ENCODE peak calls at places on chromosomes 6 and 20, in four cellular contexts. D, F, L and E are unnamed samples.

GRCh38 chr6:710601-711571 is 17.9 kb upstream of the EXOC2 start:
- DNase-seq in D (peak; percentile 50), F (peak; percentile 24), L (peak; percentile 75), E (peak; percentile 3)

GRCh38 chr6:147297663-147298313 is 93.6 kb downstream of the STXBP5 start:
- DNase-seq in D (no peak), F (no peak), L (no peak), E (no peak)

GRCh38 chr6:16286151-16286522 is 47.8 kb downstream of the GMPR start:
- DNase-seq in D (peak; percentile 72), F (peak; percentile 59), L (peak; percentile 92), E (peak; percentile 38)

GRCh38 chr6:111722220-111722731 is 116.6 kb upstream of the TRAF3IP2 start:
- DNase-seq in D (no peak), F (no peak), L (no peak), E (peak; percentile 10)

GRCh38 chr6:22651731-22652130 is 82.4 kb downstream of the HDGFL1 start:
- DNase-seq in D (no peak), F (no peak), L (no peak), E (no peak)

GRCh38 chr6:127952176-127952575 is 51.3 kb upstream of the THEMIS start:
- DNase-seq in D (no peak), F (no peak), L (no peak), E (no peak)

GRCh38 chr6:87817226-87817625 is 115.2 kb upstream of the AKIRIN2 start:
- DNase-seq in D (no peak), F (no peak), L (no peak), E (no peak)

GRCh38 chr20:62387993-62388635 is 1.2 kb downstream of the RPS21 start:
- DNase-seq in D (no peak), F (peak; percentile 28), L (no peak), E (no peak)

GRCh38 chr20:58978351-58979190 is 2.5 kb upstream of the NELFCD start:
- DNase-seq in D (no peak), F (no peak), L (no peak), E (no peak)

GRCh38 chr6:125301435-125302391 is at the start of gene HDDC2:
- DNase-seq in D (peak; percentile 89), F (peak; percentile 89), L (peak; percentile 82), E (peak; percentile 72)

DNA sequence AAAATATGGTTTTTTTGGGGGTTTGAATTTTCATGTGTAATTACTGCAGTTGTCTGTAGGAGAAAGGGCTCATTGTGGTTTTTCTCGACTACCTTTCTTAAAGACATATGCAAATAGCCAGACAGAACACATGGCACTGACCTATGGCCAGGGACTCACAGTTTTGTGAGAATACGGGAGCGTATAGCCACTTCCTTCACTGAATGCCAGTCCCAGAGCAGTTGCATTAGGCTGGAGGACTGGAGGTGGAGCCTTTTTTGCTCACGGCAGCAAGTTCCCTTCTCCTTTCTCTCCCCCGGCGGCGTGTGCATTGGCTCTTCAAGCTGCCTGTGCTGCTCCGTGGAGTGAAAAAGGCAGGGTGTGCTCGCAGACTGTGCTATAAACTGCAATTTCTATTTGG is 114.9 kb downstream of the AKAP7 start:
- DNase-seq in D (no peak), F (no peak), L (peak; percentile 54), E (peak; percentile 41)
- TF ChIP-seq GABPA in D (no peak), F (no peak), L (no peak), E (no peak)

DNA sequence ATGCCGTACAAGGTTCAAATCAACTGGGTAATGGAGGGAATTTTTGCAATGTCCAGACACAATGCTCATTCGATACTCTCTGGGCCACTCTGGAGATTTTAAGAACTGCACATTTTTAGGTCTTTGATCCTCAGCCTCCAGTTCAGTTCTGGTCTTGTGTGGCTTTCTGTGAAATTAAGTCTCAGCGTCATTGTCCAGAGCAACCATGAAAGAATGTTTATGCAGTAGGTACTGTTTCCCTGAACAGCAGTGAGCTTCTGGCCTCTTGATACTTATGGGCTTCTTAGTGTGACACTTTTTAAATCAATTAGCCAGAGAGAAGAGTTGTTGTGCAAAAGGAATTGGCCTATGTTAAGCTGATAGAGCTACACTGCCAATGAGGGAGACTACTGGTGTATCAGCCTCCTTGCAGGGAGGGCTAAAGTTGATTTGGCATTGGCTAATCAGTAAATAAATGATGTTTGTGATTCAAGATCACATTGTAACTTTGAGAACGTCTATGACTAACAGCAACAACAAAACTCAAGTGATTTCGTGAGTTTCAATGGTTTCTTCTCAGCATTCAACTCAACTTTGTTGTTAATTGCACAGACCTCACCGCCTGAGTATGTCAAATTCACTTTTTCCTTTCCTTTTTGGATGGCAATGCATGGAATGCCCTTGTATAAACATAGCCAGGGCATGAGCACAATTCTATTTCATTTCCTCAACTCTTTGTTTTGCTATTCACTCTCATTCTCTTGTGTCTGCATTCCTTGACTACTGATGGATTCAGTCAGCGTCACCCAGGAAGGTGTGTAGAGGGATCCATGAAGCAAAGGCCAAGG is 85.1 kb downstream of the GJA1 start:
- DNase-seq in D (no peak), F (no peak), L (no peak), E (no peak)
- TF ChIP-seq GABPA in D (no peak), F (no peak), L (no peak), E (no peak)

GRCh38 chr20:2654384-2654822 is 2.0 kb downstream of the NOP56 start:
- DNase-seq in D (no peak), F (no peak), L (no peak), E (no peak)

GRCh38 chr20:2651772-2652723 is at the start of gene NOP56:
- DNase-seq in D (peak; percentile 98), F (peak; percentile 85), L (peak; percentile 97), E (peak; percentile 94)

GRCh38 chr20:2653511-2654383 is 1.3 kb downstream of the NOP56 start:
- DNase-seq in D (no peak), F (no peak), L (no peak), E (no peak)

GRCh38 chr20:2654831-2655230 is 2.4 kb downstream of the NOP56 start:
- DNase-seq in D (no peak), F (no peak), L (no peak), E (no peak)

DNA sequence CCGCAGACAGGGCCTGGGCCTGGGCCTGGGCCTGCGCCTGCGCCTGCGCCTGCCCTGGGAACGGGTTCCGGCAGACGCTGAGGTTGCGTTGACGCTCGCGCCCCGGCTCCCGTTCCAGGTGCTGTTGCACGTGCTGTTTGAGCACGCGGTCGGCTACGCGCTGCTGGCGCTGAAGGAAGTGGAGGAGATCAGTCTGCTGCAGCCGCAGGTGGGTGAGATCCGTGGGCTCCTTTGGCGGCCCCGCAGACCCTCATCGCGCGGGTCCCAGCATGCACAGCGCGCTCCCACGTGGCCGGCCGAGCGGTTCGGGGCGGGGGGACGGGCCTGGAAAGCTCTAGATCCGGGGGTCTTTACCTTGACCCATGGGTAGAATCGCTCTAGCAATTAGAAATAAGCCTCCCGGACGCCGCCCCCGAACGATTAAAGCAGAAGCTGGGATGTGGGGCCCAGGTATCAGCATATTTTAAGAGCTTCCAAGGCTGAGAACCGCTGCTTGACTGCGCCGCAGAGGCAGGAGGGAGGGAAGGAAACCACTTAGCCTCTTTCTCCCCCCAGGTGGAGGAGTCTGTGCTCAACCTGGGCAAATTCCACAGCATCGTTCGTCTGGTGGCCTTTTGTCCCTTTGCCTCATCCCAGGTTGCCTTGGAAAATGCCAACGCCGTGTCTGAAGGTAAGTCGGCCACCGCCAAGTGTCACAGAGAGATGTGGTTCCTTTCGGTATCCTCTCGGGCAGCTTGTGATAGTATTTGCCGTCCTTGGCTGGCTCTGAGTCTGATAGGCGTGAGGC is 485 bp downstream of the NOP56 start:
- DNase-seq in D (peak; percentile 81), F (peak; percentile 52), L (no peak), E (peak; percentile 96)
- TF ChIP-seq GABPA in D (no peak), F (no peak), L (no peak), E (no peak)

GRCh38 chr20:15759546-15760216 is 813.6 kb downstream of the KIF16B start:
- DNase-seq in D (peak; percentile 2), F (no peak), L (no peak), E (no peak)
- TF ChIP-seq GABPA in D (no peak), F (no peak), L (no peak), E (no peak)

DNA sequence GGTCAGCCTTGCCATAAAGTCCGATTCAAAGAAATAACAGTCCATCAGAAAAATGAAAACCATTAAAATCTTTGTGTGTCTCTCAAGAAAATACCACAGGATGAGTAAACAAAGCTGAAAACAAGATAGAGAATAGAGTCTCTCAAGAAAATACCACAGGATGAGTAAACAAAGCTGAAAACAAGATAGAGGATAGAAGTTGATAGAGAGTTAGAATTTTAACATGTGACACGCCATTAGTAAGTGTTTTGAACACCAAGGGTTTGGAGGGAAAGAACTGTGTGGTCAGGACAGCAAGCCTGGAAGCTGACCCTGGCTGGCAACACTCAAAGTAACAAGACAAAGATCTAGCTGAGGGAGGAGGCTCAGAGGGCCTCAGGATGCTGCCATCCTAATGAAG is 43.9 kb upstream of the PRND start:
- DNase-seq in D (no peak), F (no peak), L (no peak), E (no peak)
- TF ChIP-seq GABPA in D (no peak), F (no peak), L (no peak), E (no peak)

GRCh38 chr6:130178692-130179091 is 44.1 kb downstream of the SAMD3 start:
- DNase-seq in D (no peak), F (no peak), L (no peak), E (no peak)
- TF ChIP-seq GABPA in D (no peak), F (no peak), L (no peak), E (no peak)

GRCh38 chr6:2247664-2248063 is 2.3 kb upstream of the GMDS start:
- DNase-seq in D (no peak), F (no peak), L (no peak), E (no peak)

GRCh38 chr6:2245954-2246863 is 804 bp upstream of the GMDS start:
- DNase-seq in D (peak; percentile 32), F (peak; percentile 71), L (no peak), E (peak; percentile 37)

GRCh38 chr6:2244261-2245102 is 923 bp downstream of the GMDS start:
- DNase-seq in D (no peak), F (no peak), L (no peak), E (no peak)

GRCh38 chr6:2242311-2242710 is 3.1 kb downstream of the GMDS start:
- DNase-seq in D (no peak), F (no peak), L (no peak), E (no peak)

GRCh38 chr6:2245103-2245953 is at the start of gene GMDS:
- DNase-seq in D (peak; percentile 98), F (peak; percentile 98), L (peak; percentile 87), E (peak; percentile 72)
- TF ChIP-seq GABPA in D (peak; percentile 30), F (no peak), L (no peak), E (no peak)

GRCh38 chr20:34030453-34030852 is 36.7 kb downstream of the RALY start:
- DNase-seq in D (no peak), F (no peak), L (no peak), E (no peak)
- TF ChIP-seq GABPA in D (no peak), F (no peak), L (no peak), E (no peak)

GRCh38 chr20:34955232-34956040 is at the start of the genes GSS and MYH7B:
- DNase-seq in D (peak; percentile 96), F (peak; percentile 99), L (peak; percentile 100), E (peak; percentile 97)

GRCh38 chr20:34956041-34956458 is 382 bp downstream of the MYH7B start:
- DNase-seq in D (no peak), F (no peak), L (no peak), E (no peak)

GRCh38 chr20:34953960-34954359 is 1.6 kb downstream of the GSS start:
- DNase-seq in D (no peak), F (no peak), L (no peak), E (no peak)

GRCh38 chr20:34956751-34957472 is 1.2 kb downstream of the MYH7B start:
- DNase-seq in D (no peak), F (no peak), L (no peak), E (no peak)

GRCh38 chr20:34954905-34955231 is 738 bp downstream of the GSS start:
- DNase-seq in D (peak; percentile 59), F (peak; percentile 46), L (no peak), E (no peak)
- TF ChIP-seq GABPA in D (no peak), F (peak; percentile 46), L (no peak), E (no peak)

GRCh38 chr6:14770572-14770971 is 475.3 kb upstream of the JARID2 start:
- DNase-seq in D (no peak), F (no peak), L (no peak), E (no peak)
- TF ChIP-seq GABPA in D (no peak), F (no peak), L (no peak), E (no peak)